ENCODE peak calls at places on chromosomes 3 and 15, in ten cellular contexts. N, G, T, F, Q, U, Y, C, P and X are unnamed samples.

GRCh38 chr3:138400651-138401070 is 33.8 kb upstream of the ESYT3 start:
- DNase-seq in F (no peak), Q (no peak), U (no peak), T (no peak), N (no peak), P (no peak), Y (no peak), C (no peak), G (no peak), X (no peak)

GRCh38 chr3:49925485-49925884 is 4.1 kb downstream of the MON1A start:
- DNase-seq in G (no peak), P (no peak), C (no peak), Q (no peak), N (no peak), Y (no peak), F (no peak), T (no peak), U (no peak), X (no peak)

GRCh38 chr3:66756468-66757036 is 241.6 kb upstream of the KBTBD8 start:
- DNase-seq in Y (no peak), Q (no peak), T (no peak), U (no peak), F (no peak), P (no peak), C (no peak), G (no peak), N (no peak), X (no peak)

GRCh38 chr3:159994182-159994581 is 5.5 kb downstream of the IL12A start:
- DNase-seq in F (peak), Q (no peak), C (no peak), T (no peak), U (no peak), P (no peak), G (no peak), N (no peak), Y (no peak), X (no peak)

GRCh38 chr3:55929154-55929869 is 442.2 kb upstream of the WNT5A start:
- DNase-seq in Q (no peak), F (no peak), N (no peak), Y (no peak), U (no peak), T (no peak), C (no peak), G (no peak), P (no peak), X (no peak)

GRCh38 chr3:64031540-64032533 is 8.5 kb upstream of the PSMD6 start:
- DNase-seq in G (no peak), Q (no peak), F (peak), P (no peak), N (no peak), C (no peak), U (no peak), Y (no peak), T (no peak), X (no peak)

GRCh38 chr3:78895528-78895927 is 872.3 kb downstream of the ROBO1 start:
- DNase-seq in U (no peak), G (no peak), T (no peak), P (no peak), Y (no peak), F (peak), Q (peak), C (no peak), N (peak), X (no peak)

GRCh38 chr15:51718199-51718598 is 19.3 kb downstream of the LYSMD2 start:
- DNase-seq in T (no peak), C (no peak), Y (no peak), N (peak), F (peak), G (no peak), U (no peak), P (no peak), Q (no peak), X (no peak)

GRCh38 chr3:149717391-149718056 is 34.8 kb downstream of the COMMD2 start:
- DNase-seq in C (peak), N (peak), F (peak), U (no peak), Y (peak), Q (peak), P (peak), G (peak), T (peak), X (peak)